ENCODE peak calls at places on chromosomes 2 and 18, in five cellular contexts. One of them, this sample, is unnamed.

GRCh38 chr18:54772081-54772480 is 56.2 kb upstream of the RAB27B start:
- DNase-seq in esophagus squamous epithelium: no peak
- DNase-seq in GM23248: peak
- DNase-seq in Right ventricle myocardium superior: no peak
- DNase-seq in NCI-H1105: no peak
- DNase-seq in this sample: no peak

GRCh38 chr2:238834982-238835381 is 12.9 kb upstream of the TWIST2 start:
- DNase-seq in esophagus squamous epithelium: no peak
- DNase-seq in GM23248: no peak
- DNase-seq in Right ventricle myocardium superior: no peak
- DNase-seq in NCI-H1105: no peak
- DNase-seq in this sample: no peak

GRCh38 chr2:106020821-106021316 is 173.2 kb downstream of the UXS1 start:
- DNase-seq in esophagus squamous epithelium: no peak
- DNase-seq in GM23248: no peak
- DNase-seq in Right ventricle myocardium superior: peak
- DNase-seq in NCI-H1105: peak
- DNase-seq in this sample: no peak

GRCh38 chr2:174788291-174788929 is 24.1 kb upstream of the CHRNA1 start:
- DNase-seq in esophagus squamous epithelium: no peak
- DNase-seq in GM23248: peak
- DNase-seq in Right ventricle myocardium superior: no peak
- DNase-seq in NCI-H1105: no peak
- DNase-seq in this sample: no peak

GRCh38 chr2:192124576-192124975 is 70.2 kb downstream of the TMEFF2 start:
- DNase-seq in esophagus squamous epithelium: no peak
- DNase-seq in GM23248: peak
- DNase-seq in Right ventricle myocardium superior: no peak
- DNase-seq in NCI-H1105: no peak
- DNase-seq in this sample: no peak

GRCh38 chr18:44681039-44681595 is 429 bp downstream of the SETBP1 start:
- DNase-seq in esophagus squamous epithelium: no peak
- DNase-seq in GM23248: peak
- DNase-seq in Right ventricle myocardium superior: no peak
- DNase-seq in NCI-H1105: no peak
- DNase-seq in this sample: peak

GRCh38 chr2:188665196-188665595 is 309.0 kb upstream of the COL3A1 start:
- DNase-seq in esophagus squamous epithelium: no peak
- DNase-seq in GM23248: peak
- DNase-seq in Right ventricle myocardium superior: no peak
- DNase-seq in NCI-H1105: no peak
- DNase-seq in this sample: no peak

GRCh38 chr2:45276914-45277313 is 267.7 kb upstream of the SIX2 start:
- DNase-seq in esophagus squamous epithelium: no peak
- DNase-seq in GM23248: no peak
- DNase-seq in Right ventricle myocardium superior: no peak
- DNase-seq in NCI-H1105: no peak
- DNase-seq in this sample: no peak

GRCh38 chr18:3615374-3615773 is 165.4 kb downstream of the TGIF1 start:
- DNase-seq in esophagus squamous epithelium: no peak
- DNase-seq in GM23248: no peak
- DNase-seq in Right ventricle myocardium superior: no peak
- DNase-seq in NCI-H1105: no peak
- DNase-seq in this sample: no peak

GRCh38 chr18:26468931-26469340 is 79.4 kb downstream of the KCTD1 start:
- DNase-seq in esophagus squamous epithelium: no peak
- DNase-seq in GM23248: no peak
- DNase-seq in Right ventricle myocardium superior: no peak
- DNase-seq in NCI-H1105: peak
- DNase-seq in this sample: no peak

GRCh38 chr2:230927711-230928341 is 2.8 kb upstream of the GPR55 start:
- DNase-seq in esophagus squamous epithelium: no peak
- DNase-seq in GM23248: no peak
- DNase-seq in Right ventricle myocardium superior: no peak
- DNase-seq in NCI-H1105: no peak
- DNase-seq in this sample: no peak

GRCh38 chr18:54392621-54393023 is 34.9 kb downstream of the C18orf54 start:
- DNase-seq in esophagus squamous epithelium: no peak
- DNase-seq in GM23248: peak
- DNase-seq in Right ventricle myocardium superior: no peak
- DNase-seq in NCI-H1105: peak
- DNase-seq in this sample: no peak

GRCh38 chr2:238290079-238290478 is 1.7 kb upstream of the PER2 start:
- DNase-seq in esophagus squamous epithelium: peak
- DNase-seq in GM23248: no peak
- DNase-seq in Right ventricle myocardium superior: no peak
- DNase-seq in NCI-H1105: no peak
- DNase-seq in this sample: no peak

GRCh38 chr2:233448220-233448559 is 93.9 kb downstream of the DGKD start:
- DNase-seq in esophagus squamous epithelium: no peak
- DNase-seq in GM23248: no peak
- DNase-seq in Right ventricle myocardium superior: peak
- DNase-seq in NCI-H1105: no peak
- DNase-seq in this sample: peak

GRCh38 chr18:29651121-29651675 is 1391.3 kb downstream of the DSC3 start:
- DNase-seq in esophagus squamous epithelium: no peak
- DNase-seq in GM23248: peak
- DNase-seq in Right ventricle myocardium superior: no peak
- DNase-seq in NCI-H1105: no peak
- DNase-seq in this sample: no peak

GRCh38 chr2:11239718-11240462 is 84.6 kb downstream of the SLC66A3 start:
- DNase-seq in esophagus squamous epithelium: no peak
- DNase-seq in GM23248: peak
- DNase-seq in Right ventricle myocardium superior: no peak
- DNase-seq in NCI-H1105: no peak
- DNase-seq in this sample: no peak

GRCh38 chr2:108133457-108133856 is 106.3 kb upstream of the SULT1C3 start:
- DNase-seq in esophagus squamous epithelium: no peak
- DNase-seq in GM23248: no peak
- DNase-seq in Right ventricle myocardium superior: no peak
- DNase-seq in NCI-H1105: no peak
- DNase-seq in this sample: no peak

GRCh38 chr2:241558532-241559488 is at the start of gene BOK:
- DNase-seq in esophagus squamous epithelium: no peak
- DNase-seq in GM23248: peak
- DNase-seq in Right ventricle myocardium superior: peak
- DNase-seq in NCI-H1105: peak
- DNase-seq in this sample: no peak

GRCh38 chr18:74252032-74252380 is 39.8 kb downstream of the CYB5A start:
- DNase-seq in esophagus squamous epithelium: no peak
- DNase-seq in GM23248: peak
- DNase-seq in Right ventricle myocardium superior: no peak
- DNase-seq in NCI-H1105: no peak
- DNase-seq in this sample: no peak

GRCh38 chr18:35572644-35573043 is 8.9 kb upstream of the GALNT1 start:
- DNase-seq in esophagus squamous epithelium: no peak
- DNase-seq in GM23248: peak
- DNase-seq in Right ventricle myocardium superior: no peak
- DNase-seq in NCI-H1105: no peak
- DNase-seq in this sample: no peak